ENCODE peak calls at places on chromosome 3, in nine cellular contexts. G is GM23338, I is KG1, M is BJ, N is NCI-H1694 treated with DMSO at 0.1 percent for 48 hours, W is coronary artery, K is left colon, Z is HuH-7, S is HFF-Myc. F is an unnamed sample.

GRCh38 chr3:39809995-39810595 is 686 bp downstream of the MYRIP start:
- DNase-seq in N (no peak), K (no peak), W (no peak), G (peak; percentile 60), M (no peak), S (no peak), Z (no peak), I (no peak), F (peak; percentile 18)

GRCh38 chr3:65922441-65922840 is 116.3 kb downstream of the MAGI1 start:
- DNase-seq in G (no peak), S (no peak), I (no peak), M (peak; percentile 5), K (no peak), N (no peak), Z (no peak), W (no peak), F (no peak)

GRCh38 chr3:153829596-153830170 is 291.5 kb upstream of the ARHGEF26 start:
- DNase-seq in G (no peak), S (no peak), I (no peak), W (no peak), M (no peak), Z (no peak), K (no peak), N (no peak), F (no peak)

GRCh38 chr3:37993811-37994638 is 3.4 kb downstream of the VILL start:
- DNase-seq in I (peak; percentile 59), M (no peak), N (no peak), S (no peak), W (peak; percentile 90), Z (peak; percentile 67), G (peak; percentile 80), K (peak; percentile 85), F (peak; percentile 87)

GRCh38 chr3:71659758-71660666 is 65.2 kb downstream of the EIF4E3 start:
- DNase-seq in M (peak; percentile 10), G (no peak), N (no peak), Z (no peak), I (no peak), K (no peak), W (no peak), S (no peak), F (peak; percentile 63)

GRCh38 chr3:126676919-126677705 is 22.2 kb upstream of the TXNRD3 start:
- DNase-seq in N (no peak), S (no peak), K (no peak), G (no peak), Z (no peak), M (no peak), W (no peak), I (no peak), F (peak; percentile 49)

GRCh38 chr3:12644297-12644937 is 19.5 kb downstream of the RAF1 start:
- DNase-seq in W (no peak), N (no peak), K (no peak), Z (no peak), S (no peak), I (no peak), M (no peak), G (no peak), F (peak; percentile 38)

GRCh38 chr3:180571831-180572578 is 30.0 kb upstream of the TTC14 start:
- DNase-seq in I (no peak), W (no peak), S (no peak), G (no peak), N (no peak), Z (no peak), K (no peak), M (no peak), F (peak; percentile 12)

GRCh38 chr3:128945878-128946175 is 48.0 kb downstream of the CFAP92 start:
- DNase-seq in I (no peak), G (no peak), M (no peak), N (no peak), S (no peak), Z (no peak), W (no peak), K (no peak), F (no peak)

GRCh38 chr3:188881954-188882641 is 289.7 kb upstream of the TPRG1 start:
- DNase-seq in M (peak; percentile 87), N (no peak), W (no peak), G (no peak), I (no peak), S (peak; percentile 70), K (no peak), Z (no peak), F (peak; percentile 57)

GRCh38 chr3:184192889-184193288 is 6.9 kb downstream of the ABCF3 start:
- DNase-seq in S (no peak), Z (no peak), N (no peak), M (no peak), K (no peak), W (no peak), G (no peak), I (no peak), F (no peak)

GRCh38 chr3:3023106-3023505 is 87.1 kb downstream of the IL5RA start:
- DNase-seq in G (no peak), W (no peak), I (no peak), S (no peak), K (no peak), N (no peak), Z (no peak), M (no peak), F (no peak)

GRCh38 chr3:185651971-185652370 is 65.9 kb downstream of the SENP2 start:
- DNase-seq in W (no peak), I (no peak), K (no peak), N (no peak), G (no peak), M (no peak), S (no peak), Z (no peak), F (no peak)

GRCh38 chr3:177106184-177106583 is 91.1 kb downstream of the TBL1XR1 start:
- DNase-seq in K (no peak), I (no peak), Z (no peak), S (no peak), G (no peak), W (no peak), N (no peak), M (no peak), F (no peak)

GRCh38 chr3:71512000-71512399 is 71.5 kb downstream of the FOXP1 start:
- DNase-seq in K (no peak), S (no peak), G (peak; percentile 88), I (no peak), Z (peak; percentile 13), W (no peak), N (no peak), M (no peak), F (no peak)

GRCh38 chr3:115899535-115899934 is 276.2 kb downstream of the GAP43 start:
- DNase-seq in N (no peak), M (no peak), G (no peak), Z (no peak), W (no peak), S (no peak), I (no peak), K (no peak), F (no peak)

GRCh38 chr3:71441925-71442620 is 141.5 kb downstream of the FOXP1 start:
- DNase-seq in I (no peak), Z (no peak), N (no peak), S (no peak), W (no peak), G (no peak), M (no peak), K (no peak), F (no peak)

F was measured in AG20443.